ENCODE peak calls at places on chromosomes 4 and X, in six cellular contexts. R, S, T, U, B and I are unnamed samples.

GRCh38 chr4:75724867-75725724 is 719 bp downstream of the USO1 start:
- DNase-seq in T (peak), B (peak), U (peak), S (no peak), R (peak), I (peak)

GRCh38 chr4:82892467-82892802 is 1.5 kb upstream of the SEC31A start:
- DNase-seq in S (no peak), T (no peak), B (no peak), U (no peak), R (no peak), I (no peak)

GRCh38 chr4:72631296-72631695 is 62.3 kb upstream of the ADAMTS3 start:
- DNase-seq in T (peak), R (no peak), S (no peak), B (no peak), U (no peak), I (peak)

GRCh38 chrX:33336783-33337182 is 125.4 kb upstream of the DMD start:
- DNase-seq in B (peak), R (no peak), U (no peak), S (peak), T (peak), I (no peak)

GRCh38 chr4:153735901-153736461 is 23.8 kb downstream of the RNF175 start:
- DNase-seq in T (no peak), B (no peak), S (no peak), U (no peak), R (no peak), I (no peak)

GRCh38 chr4:54585321-54586000 is 72.3 kb upstream of the KIT start:
- DNase-seq in T (peak), U (no peak), R (no peak), B (no peak), S (no peak), I (peak)

GRCh38 chr4:145044341-145044740 is 53.7 kb downstream of the ANAPC10 start:
- DNase-seq in S (no peak), U (no peak), B (no peak), T (no peak), R (no peak), I (no peak)

GRCh38 chr4:104589264-104589868 is 94.7 kb upstream of the CXXC4 start:
- DNase-seq in S (no peak), R (no peak), U (no peak), T (no peak), B (no peak), I (no peak)

GRCh38 chrX:99752776-99753175 is 657.3 kb downstream of the PCDH19 start:
- DNase-seq in R (no peak), T (no peak), S (no peak), B (no peak), U (no peak), I (no peak)

GRCh38 chrX:39805022-39805421 is 292.7 kb downstream of the BCOR start:
- DNase-seq in U (no peak), S (no peak), B (no peak), T (no peak), R (no peak), I (no peak)

GRCh38 chr4:186204103-186204559 is 12.8 kb downstream of the CYP4V2 start:
- DNase-seq in R (no peak), S (no peak), B (no peak), T (no peak), U (no peak), I (peak)

GRCh38 chr4:107780665-107781064 is 44.1 kb upstream of the SGMS2 start:
- DNase-seq in R (no peak), U (no peak), S (no peak), B (no peak), T (no peak), I (no peak)

GRCh38 chrX:112638691-112639090 is 41.0 kb downstream of the LHFPL1 start:
- DNase-seq in T (no peak), S (no peak), U (no peak), B (no peak), R (no peak), I (no peak)

GRCh38 chr4:76308548-76308947 is 2.0 kb downstream of the STBD1 start:
- DNase-seq in B (peak), U (no peak), R (no peak), S (no peak), T (peak), I (peak)

GRCh38 chr4:174828845-174829701 is at the start of gene GLRA3:
- DNase-seq in R (peak), B (no peak), S (no peak), T (peak), U (peak), I (peak)

GRCh38 chrX:44482575-44482974 is 60.1 kb downstream of the FUNDC1 start:
- DNase-seq in T (no peak), U (no peak), R (no peak), B (no peak), S (no peak), I (no peak)

GRCh38 chrX:78527818-78528217 is 131.3 kb downstream of the RTL3 start:
- DNase-seq in U (no peak), B (no peak), R (no peak), T (no peak), S (no peak), I (no peak)

GRCh38 chr4:185358514-185359433 is 37.0 kb downstream of the LRP2BP start:
- DNase-seq in S (no peak), U (no peak), R (no peak), T (no peak), B (no peak), I (peak)